ENCODE peak calls at places on chromosomes 3 and 15, in six cellular contexts. R is GM12878, G is A549, E is upper lobe of left lung, V is HepG2, C is K562. I is an unnamed sample.

GRCh38 chr15:99135194-99135593 is 30.3 kb downstream of the SYNM start:
- ATAC-seq in G (no peak), E (no peak), R (peak), V (no peak), C (no peak), I (no peak)

GRCh38 chr3:111594205-111594604 is 941 bp downstream of the ZBED2 start:
- ATAC-seq in E (no peak), C (no peak), R (peak), V (no peak), G (peak), I (no peak)

GRCh38 chr3:190491533-190492054 is 22.3 kb upstream of the IL1RAP start:
- ATAC-seq in R (peak), C (no peak), E (no peak), G (no peak), V (no peak), I (no peak)

GRCh38 chr15:28983432-28984311 is 97.9 kb downstream of the APBA2 start:
- ATAC-seq in R (no peak), G (peak), E (peak), V (peak), C (peak), I (no peak)

GRCh38 chr15:37813306-37813705 is 121.1 kb upstream of the TMCO5A start:
- ATAC-seq in C (no peak), V (no peak), E (no peak), R (no peak), G (no peak), I (no peak)

GRCh38 chr3:144477593-144477992 is 506.0 kb downstream of the DIPK2A start:
- ATAC-seq in V (no peak), E (no peak), R (no peak), C (no peak), G (no peak), I (no peak)

GRCh38 chr3:51099794-51100542 is 285.1 kb upstream of the MANF start:
- ATAC-seq in V (peak), G (peak), C (peak), R (peak), E (peak), I (peak)

GRCh38 chr15:71806452-71806931 is 3.9 kb upstream of the NR2E3 start:
- ATAC-seq in C (no peak), V (no peak), E (no peak), R (peak), G (peak), I (no peak)

GRCh38 chr15:33701304-33701696 is 267.0 kb upstream of the CHRM5 start:
- ATAC-seq in G (peak), C (peak), E (no peak), R (no peak), V (peak), I (no peak)

GRCh38 chr3:70813306-70813705 is 500.9 kb upstream of the MDFIC2 start:
- ATAC-seq in C (no peak), E (no peak), R (no peak), G (no peak), V (no peak), I (no peak)

DNA sequence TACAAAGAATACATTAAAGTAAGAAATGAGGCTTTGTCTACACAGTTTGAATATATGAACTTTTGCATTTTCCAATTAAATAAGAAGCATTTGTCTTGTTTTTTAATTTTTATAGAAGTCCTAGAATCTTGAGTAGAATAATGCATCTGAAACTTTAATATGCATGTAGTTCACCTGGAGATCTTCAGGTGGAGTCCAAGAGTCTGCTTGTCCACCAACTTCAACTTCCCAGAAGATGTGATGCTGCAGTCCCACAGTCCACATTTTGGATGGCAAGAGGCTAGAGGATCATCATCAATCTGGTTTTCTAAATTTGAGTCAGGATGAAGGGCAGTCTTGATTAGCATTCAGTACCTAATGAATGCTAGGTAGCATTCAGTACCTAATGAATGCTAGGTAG is 357.6 kb upstream of the SOX2 start:
- ATAC-seq in R (no peak), G (no peak), E (no peak), C (no peak), V (no peak), I (no peak)
- TF ChIP-seq CTCF in R (no peak), G (no peak), E (no peak), C (no peak), V (no peak), I (no peak)

GRCh38 chr3:128994581-128995161 is 795 bp upstream of the CFAP92 start:
- ATAC-seq in C (no peak), G (no peak), V (no peak), E (no peak), R (no peak), I (no peak)

GRCh38 chr3:128993461-128994172 is at the start of gene CFAP92:
- ATAC-seq in E (peak), V (peak), C (peak), G (peak), R (peak), I (peak)

GRCh38 chr3:128995737-128996136 is 1.9 kb upstream of the CFAP92 start:
- ATAC-seq in C (no peak), E (no peak), V (no peak), G (no peak), R (no peak), I (no peak)

GRCh38 chr3:128992926-128993460 is 883 bp downstream of the CFAP92 start:
- ATAC-seq in V (peak), C (no peak), E (no peak), G (no peak), R (no peak), I (no peak)

DNA sequence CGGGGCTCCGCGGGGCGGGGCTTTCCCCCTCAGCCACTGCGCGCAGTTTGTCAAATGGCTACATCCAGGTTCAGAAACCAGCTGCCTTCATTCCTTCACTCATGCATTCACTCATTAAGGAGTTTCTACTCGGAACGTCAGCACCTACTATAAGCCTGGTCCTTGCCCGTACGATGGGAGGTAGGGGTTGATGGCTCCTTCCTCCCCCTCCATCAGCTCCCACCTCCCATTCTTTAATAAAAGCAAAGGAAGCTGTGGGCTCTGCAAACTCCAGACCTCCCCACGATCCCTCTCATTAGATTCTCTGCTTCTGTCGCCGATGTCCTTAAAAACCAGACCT is 267 bp upstream of the CFAP92 start:
- ATAC-seq in V (no peak), E (no peak), R (no peak), G (no peak), C (no peak), I (no peak)
- TF ChIP-seq EP300 in V (no peak), E (no peak), R (no peak), G (no peak), C (no peak), I (no peak)

GRCh38 chr3:187139895-187140253 is 578 bp upstream of the RPL39L start:
- ATAC-seq in V (no peak), E (no peak), G (no peak), C (no peak), R (no peak), I (no peak)
- TF ChIP-seq CTCF in V (no peak), E (no peak), G (no peak), C (no peak), R (no peak), I (no peak)

DNA sequence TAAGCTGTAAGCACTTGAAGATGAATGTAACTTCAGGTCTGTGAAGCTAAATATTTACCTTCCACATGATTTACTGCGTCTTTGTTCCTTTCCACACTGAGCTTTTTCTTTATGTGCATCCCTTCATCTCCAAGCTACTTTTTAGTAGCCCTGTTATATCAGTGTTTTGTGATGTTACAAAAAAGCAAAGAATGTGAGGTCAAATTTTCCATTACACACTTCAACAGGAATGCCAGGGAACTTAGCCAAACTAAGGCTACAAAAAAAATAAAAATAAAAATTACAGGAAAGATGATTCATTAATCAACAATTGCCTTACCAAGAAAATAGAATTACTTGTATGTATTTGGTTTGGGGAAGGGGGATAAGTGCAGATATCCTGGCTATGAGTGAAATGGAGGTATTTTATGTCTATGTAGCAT is 73.0 kb downstream of the FILIP1L start:
- ATAC-seq in E (peak), R (no peak), C (no peak), G (peak), V (no peak), I (peak)
- TF ChIP-seq EP300 in E (peak), R (no peak), C (no peak), G (no peak), V (no peak), I (peak)

DNA sequence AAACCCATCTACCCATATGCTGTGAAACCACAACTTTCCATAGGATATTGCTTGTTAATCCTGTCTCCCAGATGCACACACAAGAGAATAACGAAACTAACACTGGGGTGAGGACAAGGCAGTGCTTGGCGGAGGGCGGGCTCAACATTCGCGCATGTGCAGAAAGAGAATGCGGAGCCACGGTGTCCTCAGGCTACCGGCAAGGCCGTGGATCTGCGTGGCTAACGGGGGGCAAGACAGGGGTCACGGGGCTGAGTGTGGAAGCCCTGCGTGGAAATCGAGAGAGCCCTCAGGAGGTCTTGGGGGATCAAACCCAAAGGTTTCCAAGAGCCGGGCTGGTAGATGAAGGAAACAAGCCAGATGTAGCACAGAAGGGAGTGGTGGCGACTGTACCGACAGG is 48.4 kb upstream of the TRA2B start:
- ATAC-seq in R (no peak), C (peak), V (peak), E (no peak), G (peak), I (no peak)
- TF ChIP-seq CTCF in R (no peak), C (no peak), V (no peak), E (no peak), G (no peak), I (no peak)

GRCh38 chr3:188680189-188680588 is 491.6 kb upstream of the TPRG1 start:
- ATAC-seq in C (no peak), V (no peak), E (peak), R (no peak), G (no peak), I (peak)
- TF ChIP-seq EP300 in C (no peak), V (no peak), E (no peak), R (no peak), G (no peak), I (no peak)

DNA sequence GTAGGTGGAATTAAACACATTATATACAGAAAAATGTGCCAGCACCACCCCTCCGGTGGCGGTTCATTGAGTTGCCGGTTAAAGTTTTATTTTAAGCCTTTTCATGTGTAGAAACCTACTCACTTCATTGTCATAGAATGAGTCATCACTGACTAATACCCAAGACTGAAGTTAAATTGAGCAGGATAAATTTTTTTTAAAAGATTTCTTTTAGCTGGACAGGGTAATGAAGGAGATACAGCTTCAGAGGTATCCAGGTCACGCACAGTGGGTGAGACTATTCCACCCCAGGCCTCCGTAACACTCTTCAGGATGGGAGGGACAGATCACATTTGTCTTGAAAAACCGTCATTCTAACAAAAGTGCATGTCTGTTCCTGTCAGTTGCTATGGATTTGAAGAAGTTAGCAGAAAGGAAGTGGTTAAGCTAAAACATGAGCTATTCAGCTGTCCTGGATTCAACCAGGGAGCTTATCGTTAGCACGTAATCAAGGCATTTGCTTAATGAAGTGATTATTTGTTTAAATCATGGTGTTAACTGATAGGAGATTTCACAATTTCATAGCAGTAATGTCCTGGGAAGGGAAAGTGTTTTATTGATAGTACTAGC is 23.3 kb downstream of the WHAMM start:
- ATAC-seq in E (peak), V (no peak), G (peak), C (no peak), R (peak), I (no peak)
- TF ChIP-seq CTCF in E (no peak), V (no peak), G (no peak), C (no peak), R (no peak), I (no peak)

DNA sequence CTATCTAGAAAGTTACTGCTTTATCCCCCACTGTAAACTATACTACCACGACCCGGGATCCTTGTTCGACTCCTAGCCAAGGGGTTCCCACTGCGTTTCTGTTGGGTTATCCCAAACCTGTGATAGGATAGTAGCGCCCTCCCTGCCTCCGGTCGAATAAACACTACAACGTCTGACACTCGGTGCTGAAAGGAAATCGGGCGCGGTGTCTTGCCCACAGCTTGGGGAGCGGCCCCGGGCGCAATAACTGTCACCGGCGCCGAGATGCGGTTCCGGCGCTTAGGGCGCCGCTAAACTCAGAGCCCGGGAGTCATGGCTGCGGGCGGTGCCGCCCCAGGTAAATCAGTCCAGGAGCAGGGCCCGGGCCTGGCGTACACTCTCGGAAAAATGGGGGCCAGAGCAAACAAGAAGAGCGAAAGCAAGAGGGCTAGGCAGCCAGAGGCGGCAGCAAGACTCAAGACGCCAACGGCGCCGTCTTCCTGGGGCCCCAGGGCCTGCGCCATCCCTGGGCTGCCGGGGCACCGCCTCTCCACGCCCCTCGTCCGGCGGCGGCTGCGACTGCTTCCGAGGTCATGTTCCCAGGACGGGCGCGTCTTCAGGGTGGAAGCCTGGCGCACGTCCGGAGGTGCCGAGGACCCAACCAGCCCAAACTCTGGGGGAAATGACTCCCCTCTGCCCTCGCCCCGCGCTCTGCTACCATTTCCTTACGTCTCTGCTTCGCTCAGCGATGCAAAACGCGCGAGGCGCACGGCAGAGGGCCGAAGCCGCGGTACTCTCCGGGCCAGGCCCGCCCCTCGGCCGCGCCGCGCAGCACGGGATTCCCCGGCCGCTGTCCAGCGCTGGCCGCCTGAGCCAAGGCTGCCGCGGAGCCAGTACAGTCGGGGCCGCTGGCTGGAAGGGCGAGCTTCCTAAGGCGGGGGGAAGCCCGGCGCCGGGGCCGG is at the start of gene DUT:
- ATAC-seq in G (peak), V (peak), E (peak), C (peak), R (peak), I (peak)
- TF ChIP-seq EP300 in G (no peak), V (no peak), E (no peak), C (no peak), R (no peak), I (no peak)

GRCh38 chr15:25439456-25439836 is 622 bp upstream of the UBE3A start:
- ATAC-seq in V (peak), E (no peak), C (peak), G (no peak), R (peak), I (no peak)

GRCh38 chr15:25436707-25437106 is 2.1 kb downstream of the UBE3A start:
- ATAC-seq in C (no peak), E (no peak), G (no peak), V (peak), R (no peak), I (no peak)

GRCh38 chr15:25441111-25441510 is 2.3 kb upstream of the UBE3A start:
- ATAC-seq in E (no peak), R (no peak), G (no peak), V (no peak), C (no peak), I (no peak)

GRCh38 chr15:25437751-25438600 is 848 bp downstream of the UBE3A start:
- ATAC-seq in G (peak), E (peak), R (peak), C (peak), V (peak), I (peak)

GRCh38 chr15:25438601-25439455 is at the start of gene UBE3A:
- ATAC-seq in R (peak), E (peak), C (peak), G (peak), V (peak), I (peak)
- TF ChIP-seq CTCF in R (peak), E (peak), C (no peak), G (no peak), V (peak), I (no peak)